ENCODE peak calls at places on chromosomes 3 and 15, in nine cellular contexts. M, L, Q, X, G, E, V, Y and K are unnamed samples.

GRCh38 chr3:56753206-56753605 is 48.5 kb downstream of the ARHGEF3 start:
- DNase-seq in M (no peak), L (no peak), Q (no peak), X (peak), G (no peak), E (no peak), V (no peak), Y (peak), K (no peak)

GRCh38 chr3:89252865-89253264 is 145.4 kb downstream of the EPHA3 start:
- DNase-seq in M (no peak), L (no peak), Q (no peak), X (no peak), G (no peak), E (no peak), V (no peak), Y (no peak), K (no peak)

GRCh38 chr15:78382114-78382886 is 42.1 kb downstream of the CRABP1 start:
- DNase-seq in M (no peak), L (no peak), Q (no peak), X (no peak), G (no peak), E (no peak), V (no peak), Y (no peak), K (no peak)

GRCh38 chr3:122944671-122945151 is 82.9 kb downstream of the SEMA5B start:
- DNase-seq in M (no peak), L (no peak), Q (no peak), X (no peak), G (no peak), E (no peak), V (no peak), Y (peak), K (no peak)

GRCh38 chr3:32340039-32340438 is 51.6 kb upstream of the CMTM7 start:
- DNase-seq in M (no peak), L (peak), Q (no peak), X (no peak), G (no peak), E (peak), V (peak), Y (peak), K (peak)

GRCh38 chr15:71183063-71183462 is 67.8 kb downstream of the THSD4 start:
- DNase-seq in M (no peak), L (no peak), Q (no peak), X (no peak), G (no peak), E (no peak), V (no peak), Y (no peak), K (no peak)

GRCh38 chr3:173921741-173922140 is 524.2 kb downstream of the NLGN1 start:
- DNase-seq in M (no peak), L (no peak), Q (no peak), X (no peak), G (no peak), E (no peak), V (no peak), Y (no peak), K (no peak)

GRCh38 chr3:170038434-170039110 is 777 bp downstream of the GPR160 start:
- DNase-seq in M (peak), L (no peak), Q (peak), X (peak), G (no peak), E (no peak), V (peak), Y (no peak), K (no peak)

GRCh38 chr15:44654858-44655257 is 8.6 kb downstream of the SPG11 start:
- DNase-seq in M (no peak), L (no peak), Q (no peak), X (no peak), G (no peak), E (peak), V (no peak), Y (peak), K (no peak)